ENCODE peak calls at places on chromosomes 4 and X, in four cellular contexts. One of them, this sample, is unnamed.

GRCh38 chr4:148216866-148217814 is 225.1 kb downstream of the NR3C2 start:
- DNase-seq in HCT116: no peak
- DNase-seq in breast epithelium: no peak
- DNase-seq in GM12892: no peak
- DNase-seq in this sample: no peak

GRCh38 chr4:109671350-109671749 is 31.9 kb downstream of the CASP6 start:
- DNase-seq in breast epithelium: no peak
- DNase-seq in HCT116: no peak
- DNase-seq in GM12892: no peak
- DNase-seq in this sample: no peak

GRCh38 chr4:10124167-10124930 is 7.8 kb upstream of the WDR1 start:
- DNase-seq in HCT116: no peak
- DNase-seq in GM12892: no peak
- DNase-seq in breast epithelium: no peak
- DNase-seq in this sample: no peak

GRCh38 chrX:57596109-57596870 is 4.5 kb downstream of the ZXDB start:
- DNase-seq in HCT116: no peak
- DNase-seq in breast epithelium: no peak
- DNase-seq in GM12892: no peak
- DNase-seq in this sample: no peak

GRCh38 chr4:8589831-8590545 is 2.6 kb upstream of the CPZ start:
- DNase-seq in HCT116: no peak
- DNase-seq in breast epithelium: no peak
- DNase-seq in GM12892: no peak
- DNase-seq in this sample: peak

GRCh38 chrX:110082156-110082555 is 79.2 kb downstream of the TMEM164 start:
- DNase-seq in breast epithelium: no peak
- DNase-seq in HCT116: no peak
- DNase-seq in GM12892: no peak
- DNase-seq in this sample: no peak

GRCh38 chrX:47321386-47321785 is 49.0 kb upstream of the ZNF157 start:
- DNase-seq in GM12892: no peak
- DNase-seq in HCT116: no peak
- DNase-seq in breast epithelium: no peak
- DNase-seq in this sample: peak

GRCh38 chr4:67735325-67735724 is 18.9 kb downstream of the GNRHR start:
- DNase-seq in HCT116: no peak
- DNase-seq in breast epithelium: no peak
- DNase-seq in GM12892: no peak
- DNase-seq in this sample: no peak

GRCh38 chr4:73703320-73703719 is 37.0 kb upstream of the CXCL8 start:
- DNase-seq in GM12892: no peak
- DNase-seq in breast epithelium: no peak
- DNase-seq in HCT116: no peak
- DNase-seq in this sample: no peak

GRCh38 chr4:73998040-73999011 is at the start of gene CXCL5:
- DNase-seq in breast epithelium: no peak
- DNase-seq in GM12892: no peak
- DNase-seq in HCT116: no peak
- DNase-seq in this sample: peak

GRCh38 chr4:14445882-14446281 is 556.4 kb upstream of the CPEB2 start:
- DNase-seq in GM12892: no peak
- DNase-seq in HCT116: no peak
- DNase-seq in breast epithelium: no peak
- DNase-seq in this sample: no peak

GRCh38 chr4:52915730-52916129 is 53.6 kb downstream of the RASL11B start:
- DNase-seq in HCT116: no peak
- DNase-seq in breast epithelium: no peak
- DNase-seq in GM12892: no peak
- DNase-seq in this sample: no peak

GRCh38 chrX:35626124-35626523 is 172.0 kb upstream of the MAGEB16 start:
- DNase-seq in breast epithelium: no peak
- DNase-seq in GM12892: no peak
- DNase-seq in HCT116: no peak
- DNase-seq in this sample: no peak

GRCh38 chr4:10421344-10422055 is 35.7 kb downstream of the ZNF518B start:
- DNase-seq in HCT116: no peak
- DNase-seq in breast epithelium: no peak
- DNase-seq in GM12892: no peak
- DNase-seq in this sample: no peak

GRCh38 chr4:111204807-111205206 is 581.9 kb upstream of the PITX2 start:
- DNase-seq in GM12892: no peak
- DNase-seq in HCT116: no peak
- DNase-seq in breast epithelium: no peak
- DNase-seq in this sample: no peak

GRCh38 chr4:128862608-128863313 is 53.3 kb downstream of the JADE1 start:
- DNase-seq in breast epithelium: no peak
- DNase-seq in HCT116: no peak
- DNase-seq in GM12892: no peak
- DNase-seq in this sample: no peak

GRCh38 chr4:156799121-156799589 is 172.4 kb downstream of the PDGFC start:
- DNase-seq in GM12892: no peak
- DNase-seq in breast epithelium: no peak
- DNase-seq in HCT116: no peak
- DNase-seq in this sample: no peak

GRCh38 chr4:100189820-100190642 is at the start of gene DDIT4L:
- DNase-seq in GM12892: no peak
- DNase-seq in HCT116: peak
- DNase-seq in breast epithelium: peak
- DNase-seq in this sample: peak

GRCh38 chr4:98619197-98619596 is 39.2 kb downstream of the TSPAN5 start:
- DNase-seq in GM12892: no peak
- DNase-seq in HCT116: no peak
- DNase-seq in breast epithelium: no peak
- DNase-seq in this sample: no peak

GRCh38 chrX:155023907-155024833 is 1.6 kb upstream of the F8 start:
- DNase-seq in breast epithelium: no peak
- DNase-seq in GM12892: no peak
- DNase-seq in HCT116: no peak
- DNase-seq in this sample: no peak

GRCh38 chr4:179307297-179308136 is 1865.3 kb upstream of the AGA start:
- DNase-seq in HCT116: peak
- DNase-seq in GM12892: no peak
- DNase-seq in breast epithelium: no peak
- DNase-seq in this sample: no peak

GRCh38 chr4:173370130-173370476 is 651 bp upstream of the SAP30 start:
- DNase-seq in HCT116: no peak
- DNase-seq in breast epithelium: peak
- DNase-seq in GM12892: no peak
- DNase-seq in this sample: no peak

GRCh38 chr4:154491341-154491679 is 289 bp downstream of the DCHS2 start:
- DNase-seq in breast epithelium: no peak
- DNase-seq in GM12892: peak
- DNase-seq in HCT116: no peak
- DNase-seq in this sample: no peak

GRCh38 chrX:153903238-153903980 is 1.1 kb upstream of the AVPR2 start:
- DNase-seq in HCT116: no peak
- DNase-seq in breast epithelium: no peak
- DNase-seq in GM12892: no peak
- DNase-seq in this sample: peak

GRCh38 chrX:63434665-63435064 is 83.5 kb upstream of the SPIN4 start:
- DNase-seq in HCT116: peak
- DNase-seq in breast epithelium: peak
- DNase-seq in GM12892: no peak
- DNase-seq in this sample: no peak

GRCh38 chr4:158865520-158866177 is 96.8 kb downstream of the FNIP2 start:
- DNase-seq in HCT116: no peak
- DNase-seq in breast epithelium: no peak
- DNase-seq in GM12892: no peak
- DNase-seq in this sample: no peak

GRCh38 chrX:122626871-122627270 is 557.2 kb upstream of the GRIA3 start:
- DNase-seq in GM12892: no peak
- DNase-seq in HCT116: no peak
- DNase-seq in breast epithelium: no peak
- DNase-seq in this sample: no peak

GRCh38 chr4:145427991-145428390 is 53.7 kb upstream of the SMAD1 start:
- DNase-seq in GM12892: no peak
- DNase-seq in HCT116: no peak
- DNase-seq in breast epithelium: no peak
- DNase-seq in this sample: no peak

GRCh38 chrX:108699368-108699767 is 37.0 kb downstream of the IRS4 start:
- DNase-seq in breast epithelium: no peak
- DNase-seq in HCT116: peak
- DNase-seq in GM12892: no peak
- DNase-seq in this sample: no peak

GRCh38 chr4:48212165-48212564 is 57.5 kb downstream of the TEC start:
- DNase-seq in breast epithelium: no peak
- DNase-seq in HCT116: no peak
- DNase-seq in GM12892: no peak
- DNase-seq in this sample: no peak

GRCh38 chr4:85039526-85039925 is 73.0 kb upstream of the WDFY3 start:
- DNase-seq in HCT116: peak
- DNase-seq in breast epithelium: no peak
- DNase-seq in GM12892: no peak
- DNase-seq in this sample: no peak

GRCh38 chrX:32530802-32531403 is 680.4 kb downstream of the DMD start:
- DNase-seq in HCT116: no peak
- DNase-seq in breast epithelium: no peak
- DNase-seq in GM12892: no peak
- DNase-seq in this sample: no peak

DNA sequence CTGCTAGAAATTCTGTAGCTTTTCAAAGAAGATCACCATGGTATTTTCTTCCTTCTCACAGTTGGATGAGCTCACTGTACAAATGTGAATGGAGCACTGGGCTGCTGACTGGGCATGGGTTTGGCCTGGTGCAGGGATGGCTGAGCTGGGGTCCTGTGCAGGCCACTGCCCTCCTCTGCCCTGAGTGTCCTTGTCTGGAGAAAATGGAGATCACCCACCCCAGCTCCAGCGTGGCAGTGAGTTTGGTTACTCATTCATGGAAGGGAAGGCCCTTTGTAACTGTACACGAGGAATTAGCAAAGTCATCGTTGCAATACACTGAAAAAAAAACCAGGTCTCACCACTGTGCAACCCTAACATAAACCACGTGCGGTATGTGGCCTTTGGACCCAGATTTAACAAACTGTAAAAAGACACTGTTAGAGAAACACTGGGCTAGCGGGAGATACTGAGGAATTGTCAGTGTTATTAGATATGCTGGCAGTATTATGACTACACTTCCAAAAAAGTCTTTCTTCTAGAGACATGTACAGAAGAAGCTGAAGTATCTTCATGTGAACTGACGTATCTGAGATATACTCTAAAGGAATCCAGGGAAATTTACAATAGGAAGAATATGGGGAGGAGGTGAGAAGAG is 16.1 kb upstream of the TBC1D14 start:
- DNase-seq in GM12892: no peak
- DNase-seq in breast epithelium: no peak
- DNase-seq in HCT116: no peak
- DNase-seq in this sample: no peak
- TF ChIP-seq POLR2A in GM12892: no peak
- TF ChIP-seq POLR2A in breast epithelium: no peak
- TF ChIP-seq POLR2A in HCT116: no peak
- TF ChIP-seq POLR2A in this sample: no peak

GRCh38 chrX:103610282-103610681 is 2.5 kb downstream of the TCEAL3 start:
- DNase-seq in breast epithelium: no peak
- DNase-seq in GM12892: no peak
- DNase-seq in HCT116: no peak
- DNase-seq in this sample: no peak

GRCh38 chrX:103613362-103613761 is 5.6 kb downstream of the TCEAL3 start:
- DNase-seq in HCT116: no peak
- DNase-seq in breast epithelium: no peak
- DNase-seq in GM12892: no peak
- DNase-seq in this sample: no peak

GRCh38 chrX:103608305-103608963 is 671 bp downstream of the TCEAL3 start:
- DNase-seq in HCT116: no peak
- DNase-seq in GM12892: no peak
- DNase-seq in breast epithelium: no peak
- DNase-seq in this sample: peak

DNA sequence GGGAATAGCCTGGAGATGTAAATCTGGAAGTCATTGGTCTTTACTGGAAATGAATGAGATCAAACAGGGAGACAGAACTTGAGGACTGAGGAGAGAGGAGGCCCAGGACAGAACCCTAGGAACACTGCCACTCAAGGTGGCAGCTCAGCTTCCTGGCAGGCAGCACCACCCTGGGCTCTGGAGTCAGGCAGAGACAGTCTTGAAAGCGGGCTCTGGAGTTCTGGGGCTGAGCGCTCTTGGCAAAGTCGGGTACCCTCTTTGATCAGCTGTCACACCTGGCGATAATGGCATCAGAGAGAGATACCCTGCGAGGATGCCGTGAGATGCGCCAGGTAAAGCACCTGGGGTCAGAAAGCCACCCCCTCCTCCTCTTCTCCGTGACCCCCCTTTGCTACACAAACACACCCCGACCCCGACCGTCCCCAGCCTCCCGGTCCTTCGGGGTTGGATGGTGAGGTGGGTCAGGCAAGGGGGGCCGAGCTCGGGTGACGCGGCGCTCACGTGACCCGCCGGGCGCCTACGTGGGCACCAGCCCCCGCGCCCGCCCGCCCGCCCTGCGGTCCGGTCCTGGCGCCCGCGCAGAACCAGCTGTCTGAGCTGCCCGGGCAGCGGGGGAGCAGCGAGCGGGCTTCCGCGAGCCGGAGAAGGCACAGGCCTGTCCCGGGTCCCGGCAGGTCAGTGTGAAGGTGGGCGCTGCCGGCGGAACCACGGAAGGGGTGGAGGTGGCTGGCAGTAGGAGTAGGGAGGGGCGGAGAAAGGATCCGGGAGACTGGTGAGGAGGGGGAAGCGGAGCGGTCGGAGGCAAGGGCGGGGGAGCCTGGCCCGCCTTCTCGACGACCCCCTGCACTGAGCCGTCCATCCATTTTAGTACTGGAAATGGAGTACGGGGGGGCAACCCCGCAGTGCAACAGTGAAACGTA is at the start of gene TCEAL3:
- DNase-seq in HCT116: no peak
- DNase-seq in GM12892: no peak
- DNase-seq in breast epithelium: peak
- DNase-seq in this sample: peak
- TF ChIP-seq POLR2A in HCT116: no peak
- TF ChIP-seq POLR2A in GM12892: no peak
- TF ChIP-seq POLR2A in breast epithelium: no peak
- TF ChIP-seq POLR2A in this sample: no peak

GRCh38 chr4:3802571-3803474 is 36.6 kb downstream of the ADRA2C start:
- DNase-seq in GM12892: no peak
- DNase-seq in breast epithelium: no peak
- DNase-seq in HCT116: no peak
- DNase-seq in this sample: no peak
- TF ChIP-seq POLR2A in GM12892: no peak
- TF ChIP-seq POLR2A in breast epithelium: no peak
- TF ChIP-seq POLR2A in HCT116: no peak
- TF ChIP-seq POLR2A in this sample: no peak

GRCh38 chr4:984336-985054 is 2.3 kb upstream of the IDUA start:
- DNase-seq in breast epithelium: no peak
- DNase-seq in HCT116: no peak
- DNase-seq in GM12892: no peak
- DNase-seq in this sample: no peak

GRCh38 chr4:982814-983213 is 4.0 kb upstream of the IDUA start:
- DNase-seq in HCT116: no peak
- DNase-seq in breast epithelium: no peak
- DNase-seq in GM12892: no peak
- DNase-seq in this sample: peak

GRCh38 chr4:986949-987688 is at the start of gene IDUA:
- DNase-seq in breast epithelium: peak
- DNase-seq in HCT116: peak
- DNase-seq in GM12892: peak
- DNase-seq in this sample: peak

GRCh38 chr4:986428-986948 is 356 bp upstream of the IDUA start:
- DNase-seq in GM12892: no peak
- DNase-seq in HCT116: no peak
- DNase-seq in breast epithelium: no peak
- DNase-seq in this sample: no peak

GRCh38 chr4:985123-985830 is 1.6 kb upstream of the IDUA start:
- DNase-seq in HCT116: no peak
- DNase-seq in GM12892: no peak
- DNase-seq in breast epithelium: peak
- DNase-seq in this sample: peak
- TF ChIP-seq POLR2A in HCT116: peak
- TF ChIP-seq POLR2A in GM12892: no peak
- TF ChIP-seq POLR2A in breast epithelium: no peak
- TF ChIP-seq POLR2A in this sample: no peak